ENCODE peak calls at places on chromosomes 4 and X, in seven cellular contexts. W is dorsolateral prefrontal cortex, Q is MCF 10A, Y is stomach, H is AG09319, F is pancreas, J is GM20000. Z is an unnamed sample.

GRCh38 chr4:102449751-102450352 is 51.3 kb upstream of the NFKB1 start:
- DNase-seq in W (peak; percentile 68), Q (peak; percentile 72), Y (peak; percentile 33), H (no peak), F (peak; percentile 13), J (peak; percentile 51), Z (peak; percentile 20)

GRCh38 chr4:134628074-134628473 is 426.5 kb upstream of the PABPC4L start:
- DNase-seq in W (no peak), Q (no peak), Y (no peak), H (no peak), F (no peak), J (no peak), Z (no peak)

GRCh38 chr4:172573899-172574298 is 594.7 kb upstream of the GALNT7 start:
- DNase-seq in W (no peak), Q (no peak), Y (no peak), H (no peak), F (no peak), J (no peak), Z (no peak)

GRCh38 chr4:27357283-27357682 is 496.6 kb downstream of the STIM2 start:
- DNase-seq in W (no peak), Q (peak; percentile 30), Y (no peak), H (no peak), F (no peak), J (no peak), Z (no peak)

GRCh38 chr4:37490391-37491347 is 195.5 kb downstream of the RELL1 start:
- DNase-seq in W (no peak), Q (no peak), Y (no peak), H (no peak), F (peak; percentile 16), J (no peak), Z (no peak)

GRCh38 chr4:163875327-163875726 is 380.8 kb downstream of the TMA16 start:
- DNase-seq in W (no peak), Q (peak; percentile 33), Y (no peak), H (no peak), F (no peak), J (no peak), Z (no peak)

GRCh38 chr4:109007976-109008375 is 245.1 kb upstream of the ETNPPL start:
- DNase-seq in W (no peak), Q (no peak), Y (no peak), H (no peak), F (no peak), J (no peak), Z (no peak)

GRCh38 chr4:115259651-115260050 is 146.2 kb upstream of the NDST4 start:
- DNase-seq in W (no peak), Q (no peak), Y (no peak), H (no peak), F (no peak), J (no peak), Z (no peak)

GRCh38 chr4:169458575-169458974 is 153.8 kb downstream of the NEK1 start:
- DNase-seq in W (no peak), Q (no peak), Y (no peak), H (no peak), F (no peak), J (no peak), Z (no peak)

GRCh38 chr4:106080376-106080775 is 185.1 kb downstream of the NPNT start:
- DNase-seq in W (no peak), Q (peak; percentile 62), Y (no peak), H (peak; percentile 3), F (no peak), J (no peak), Z (no peak)

GRCh38 chr4:472881-473574 is 25.9 kb downstream of the ZNF721 start:
- DNase-seq in W (no peak), Q (peak; percentile 11), Y (no peak), H (no peak), F (no peak), J (no peak), Z (peak; percentile 6)

GRCh38 chrX:41491267-41492004 is 44.3 kb downstream of the NYX start:
- DNase-seq in W (peak; percentile 45), Q (peak; percentile 89), Y (no peak), H (peak; percentile 56), F (no peak), J (no peak), Z (no peak)

GRCh38 chr4:10417720-10418119 is 39.5 kb downstream of the ZNF518B start:
- DNase-seq in W (no peak), Q (no peak), Y (no peak), H (peak; percentile 28), F (no peak), J (no peak), Z (no peak)

GRCh38 chr4:108540536-108540935 is 79.8 kb upstream of the RPL34 start:
- DNase-seq in W (no peak), Q (no peak), Y (no peak), H (no peak), F (no peak), J (no peak), Z (no peak)

GRCh38 chr4:98794565-98795205 is 134.2 kb downstream of the EIF4E start:
- DNase-seq in W (peak; percentile 26), Q (peak; percentile 84), Y (no peak), H (no peak), F (no peak), J (no peak), Z (no peak)

GRCh38 chrX:45134775-45135174 is 65.9 kb downstream of the DIPK2B start:
- DNase-seq in W (no peak), Q (no peak), Y (no peak), H (no peak), F (no peak), J (no peak), Z (no peak)

GRCh38 chrX:30141966-30142365 is 73.4 kb upstream of the MAGEB2 start:
- DNase-seq in W (no peak), Q (peak; percentile 63), Y (no peak), H (peak; percentile 1), F (no peak), J (peak; percentile 21), Z (no peak)

GRCh38 chr4:169032883-169033645 is 23.0 kb upstream of the CBR4 start:
- DNase-seq in W (no peak), Q (no peak), Y (no peak), H (no peak), F (no peak), J (no peak), Z (no peak)

GRCh38 chr4:77881460-77882295 is 19.0 kb downstream of the MRPL1 start:
- DNase-seq in W (no peak), Q (peak; percentile 48), Y (no peak), H (no peak), F (no peak), J (no peak), Z (no peak)
- TF ChIP-seq CTCF in W (no peak), Q (peak; percentile 7), Y (no peak), H (no peak), F (no peak), J (no peak), Z (no peak)

DNA sequence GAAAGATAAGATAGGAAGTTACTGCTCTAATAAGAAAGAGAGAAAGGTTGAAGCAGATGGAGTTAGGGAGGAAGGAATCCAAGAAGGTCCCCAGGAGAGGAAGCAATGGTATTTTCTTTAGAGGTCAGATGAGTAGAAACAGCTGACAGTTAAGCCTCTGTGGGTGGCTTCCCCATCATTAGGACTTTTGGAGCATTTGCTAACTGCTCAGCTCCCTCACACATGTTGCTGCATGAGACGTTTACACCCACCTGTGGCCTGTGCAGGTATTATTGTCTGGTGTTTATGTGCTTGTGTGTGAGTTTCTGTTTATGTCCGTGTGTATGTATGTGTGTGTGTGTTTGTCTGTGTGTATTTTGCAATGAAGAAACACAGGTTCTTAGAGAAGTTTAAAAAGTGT is 346.7 kb downstream of the RAB28 start:
- DNase-seq in W (no peak), Q (no peak), Y (no peak), H (no peak), F (no peak), J (no peak), Z (no peak)
- TF ChIP-seq CTCF in W (no peak), Q (no peak), Y (no peak), H (no peak), F (no peak), J (no peak), Z (no peak)

GRCh38 chr4:6273661-6273990 is 4.0 kb downstream of the WFS1 start:
- DNase-seq in W (no peak), Q (no peak), Y (no peak), H (no peak), F (no peak), J (no peak), Z (no peak)

GRCh38 chr4:6271701-6272465 is 2.2 kb downstream of the WFS1 start:
- DNase-seq in W (no peak), Q (no peak), Y (peak; percentile 83), H (no peak), F (peak; percentile 40), J (no peak), Z (no peak)

GRCh38 chr4:6275351-6275750 is 5.7 kb downstream of the WFS1 start:
- DNase-seq in W (no peak), Q (no peak), Y (no peak), H (no peak), F (no peak), J (no peak), Z (no peak)

GRCh38 chr4:6271206-6271605 is 1.6 kb downstream of the WFS1 start:
- DNase-seq in W (no peak), Q (no peak), Y (no peak), H (no peak), F (no peak), J (no peak), Z (no peak)

DNA sequence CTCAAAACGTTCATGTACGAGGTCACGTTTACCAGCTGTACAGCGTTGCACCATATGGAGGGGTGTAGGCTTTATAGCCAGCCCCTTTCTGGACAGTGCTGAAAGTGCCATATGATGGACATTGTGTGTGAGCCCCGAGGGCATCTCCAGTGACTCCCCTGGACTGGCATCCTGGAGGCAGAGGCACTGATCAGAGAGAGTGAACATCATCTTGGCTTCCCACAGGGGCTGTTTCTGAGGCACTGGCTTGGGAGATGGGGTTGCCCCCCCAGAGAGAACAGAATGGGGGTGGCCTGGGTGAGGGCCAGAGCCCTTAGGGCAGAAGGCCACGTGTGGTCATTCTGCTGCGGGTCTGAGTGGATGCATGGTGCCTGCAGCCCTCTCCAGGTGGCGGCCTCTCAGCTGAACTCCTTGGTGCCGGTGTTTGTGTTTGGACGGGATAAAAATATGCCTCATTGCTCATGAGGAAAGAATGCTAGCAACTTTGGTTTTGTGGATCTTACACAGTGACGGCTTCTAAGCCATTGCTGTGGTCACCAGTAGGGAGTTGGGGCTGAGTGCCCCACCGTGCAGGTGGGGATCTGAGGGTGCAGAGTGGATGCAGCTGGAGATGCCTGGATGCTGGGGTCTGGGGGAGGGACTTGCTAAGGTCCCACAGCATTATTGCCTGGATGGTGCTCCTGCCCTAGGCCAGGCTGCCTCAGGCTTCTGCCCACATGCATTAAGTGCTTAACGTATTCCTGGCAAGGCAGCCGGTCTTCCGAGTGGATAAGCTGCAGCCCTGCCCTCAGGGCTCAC is 3.4 kb downstream of the WFS1 start:
- DNase-seq in W (no peak), Q (peak; percentile 51), Y (no peak), H (no peak), F (no peak), J (no peak), Z (no peak)
- TF ChIP-seq CTCF in W (no peak), Q (no peak), Y (no peak), H (no peak), F (no peak), J (no peak), Z (no peak)

DNA sequence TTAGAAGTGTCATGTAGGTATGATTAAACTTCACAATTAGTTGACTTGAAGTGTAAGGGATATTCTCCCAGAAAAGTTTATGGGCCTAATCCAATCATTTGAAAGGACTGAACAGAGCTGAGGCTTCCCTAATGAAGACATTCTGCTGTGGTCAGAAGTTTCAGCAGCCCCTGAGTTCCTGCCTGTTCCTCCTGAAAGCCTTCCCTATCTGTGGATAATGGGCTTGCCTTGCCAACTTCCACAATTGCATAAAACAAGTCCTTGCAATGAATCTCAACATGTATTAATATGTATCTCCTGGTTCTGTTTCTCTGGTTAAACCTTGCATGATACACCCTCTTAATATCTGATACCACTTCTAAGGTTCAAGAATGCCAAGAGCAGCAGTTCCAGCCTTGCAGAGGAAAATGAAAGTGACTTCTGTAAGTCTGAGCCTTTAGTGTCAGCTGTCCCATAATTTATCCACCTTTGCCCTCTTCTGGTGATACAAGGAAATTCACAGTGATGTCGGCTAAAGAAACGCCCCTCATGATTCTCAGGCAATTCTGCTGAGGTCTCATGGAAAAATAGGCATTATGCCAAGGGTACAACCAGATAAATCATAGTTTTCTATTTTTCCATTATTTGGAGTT is 172.4 kb upstream of the CXCL13 start:
- DNase-seq in W (no peak), Q (peak; percentile 72), Y (no peak), H (peak; percentile 25), F (peak; percentile 15), J (peak; percentile 57), Z (no peak)
- TF ChIP-seq CTCF in W (peak; percentile 70), Q (peak; percentile 64), Y (no peak), H (peak; percentile 55), F (peak; percentile 41), J (peak; percentile 12), Z (peak; percentile 69)